ENCODE peak calls at places on chromosomes 7 and 10, in eight cellular contexts. Y, D, K, L, W, B, N and X are unnamed samples.

GRCh38 chr7:3722396-3722846 is 421.4 kb downstream of the SDK1 start:
- DNase-seq in K (no peak), N (no peak), B (no peak), D (peak), L (no peak), W (no peak), Y (peak), X (no peak)

GRCh38 chr7:78529392-78529791 is 730.8 kb downstream of the PHTF2 start:
- DNase-seq in K (no peak), N (no peak), Y (peak), W (no peak), B (no peak), L (no peak), D (peak), X (no peak)

GRCh38 chr10:123136806-123137642 is 1.3 kb downstream of the HMX3 start:
- DNase-seq in B (no peak), L (no peak), W (no peak), Y (peak), D (peak), N (no peak), K (no peak), X (no peak)

GRCh38 chr10:30056281-30056680 is 3.1 kb downstream of the JCAD start:
- DNase-seq in Y (peak), L (no peak), D (peak), K (no peak), N (peak), B (no peak), W (no peak), X (no peak)

GRCh38 chr7:157807510-157807909 is 470.7 kb downstream of the DNAJB6 start:
- DNase-seq in W (peak), Y (no peak), L (no peak), N (no peak), B (no peak), K (no peak), D (peak), X (no peak)

GRCh38 chr7:13312327-13312726 is 624.9 kb downstream of the ARL4A start:
- DNase-seq in K (no peak), Y (no peak), W (no peak), L (no peak), D (no peak), B (no peak), N (no peak), X (no peak)

GRCh38 chr10:12412671-12413368 is 63.5 kb downstream of the CAMK1D start:
- DNase-seq in D (no peak), N (no peak), K (no peak), B (no peak), W (no peak), Y (no peak), L (no peak), X (no peak)

GRCh38 chr10:89980166-89980565 is 278.8 kb downstream of the KIF20B start:
- DNase-seq in K (no peak), D (no peak), L (no peak), B (no peak), N (no peak), W (no peak), Y (no peak), X (no peak)

GRCh38 chr7:149664666-149665065 is 108.7 kb downstream of the ZNF467 start:
- DNase-seq in Y (no peak), D (no peak), L (no peak), W (no peak), N (no peak), K (no peak), B (no peak), X (no peak)

GRCh38 chr10:24957624-24958435 is 5.4 kb upstream of the PRTFDC1 start:
- DNase-seq in L (no peak), K (no peak), W (no peak), N (peak), B (no peak), Y (peak), D (peak), X (no peak)

GRCh38 chr7:78912781-78913180 is 540.7 kb downstream of the MAGI2 start:
- DNase-seq in D (peak), Y (peak), L (no peak), K (no peak), N (peak), W (no peak), B (no peak), X (no peak)

GRCh38 chr7:156334636-156335035 is 305.9 kb upstream of the RNF32 start:
- DNase-seq in L (peak), D (no peak), Y (no peak), K (no peak), W (no peak), N (no peak), B (no peak), X (no peak)

GRCh38 chr7:143388491-143389101 is 7.5 kb downstream of the ZYX start:
- DNase-seq in B (no peak), L (no peak), D (no peak), W (no peak), K (peak), N (no peak), Y (no peak), X (peak)

GRCh38 chr10:101014966-101015581 is 15.5 kb downstream of the LZTS2 start:
- DNase-seq in Y (peak), N (peak), B (no peak), K (no peak), W (no peak), D (peak), L (no peak), X (no peak)

GRCh38 chr10:61897671-61898434 is 3.6 kb upstream of the ARID5B start:
- DNase-seq in L (no peak), K (peak), Y (peak), D (peak), W (peak), B (peak), N (peak), X (no peak)

GRCh38 chr10:47031953-47032465 is 120.8 kb downstream of the PTPN20 start:
- DNase-seq in B (no peak), W (peak), Y (peak), L (no peak), K (no peak), D (peak), N (peak), X (no peak)

GRCh38 chr10:31036209-31036608 is 4.5 kb upstream of the ZNF438 start:
- DNase-seq in D (peak), L (no peak), W (no peak), K (no peak), N (no peak), Y (peak), B (no peak), X (no peak)

GRCh38 chr7:68245688-68246087 is 1249.1 kb downstream of the TYW1 start:
- DNase-seq in L (no peak), W (no peak), N (no peak), K (no peak), Y (no peak), D (peak), B (no peak), X (no peak)

GRCh38 chr7:146002431-146003078 is 114.0 kb upstream of the CNTNAP2 start:
- DNase-seq in B (peak), N (no peak), K (no peak), W (no peak), L (no peak), D (no peak), Y (peak), X (no peak)

GRCh38 chr7:108340856-108341411 is 115.3 kb downstream of the NRCAM start:
- DNase-seq in B (no peak), D (no peak), L (no peak), Y (no peak), K (no peak), N (no peak), W (no peak), X (peak)

GRCh38 chr7:158111556-158111880 is 476.1 kb downstream of the PTPRN2 start:
- DNase-seq in D (no peak), L (no peak), B (no peak), W (no peak), K (no peak), N (no peak), Y (no peak), X (no peak)

GRCh38 chr7:539731-540411 is 20.2 kb upstream of the PDGFA start:
- DNase-seq in L (no peak), N (peak), B (no peak), K (peak), Y (peak), D (peak), W (no peak), X (peak)

GRCh38 chr7:81234896-81235295 is 316.0 kb upstream of the SEMA3C start:
- DNase-seq in W (no peak), N (peak), D (peak), K (no peak), L (no peak), B (no peak), Y (peak), X (no peak)

GRCh38 chr7:2873146-2873545 is 29.0 kb upstream of the GNA12 start:
- DNase-seq in Y (no peak), D (no peak), K (no peak), B (no peak), W (peak), N (no peak), L (no peak), X (no peak)

DNA sequence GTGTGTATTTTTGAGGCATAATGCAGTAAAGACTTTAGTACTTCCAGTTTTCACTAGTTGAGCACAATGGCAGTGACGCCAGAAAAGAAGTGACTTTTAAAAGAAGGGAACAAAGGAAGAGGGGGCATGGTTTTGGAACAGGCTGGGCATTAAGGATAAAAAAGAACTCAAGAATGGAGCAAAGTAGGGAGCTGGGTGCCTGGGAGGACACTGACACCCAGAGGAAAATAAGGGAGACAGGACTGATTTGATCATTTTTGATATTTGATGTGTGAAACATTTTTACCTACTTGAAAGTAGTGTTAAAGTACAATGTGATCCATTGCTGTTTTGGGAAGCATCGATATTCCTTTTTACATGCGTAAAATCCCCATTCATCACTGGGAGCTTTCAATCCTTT is 85.4 kb downstream of the ADAM12 start:
- DNase-seq in N (no peak), B (no peak), L (no peak), W (no peak), D (no peak), Y (peak), K (no peak), X (no peak)
- TF ChIP-seq CTCF in N (no peak), B (no peak), L (no peak), W (peak), D (peak), Y (peak), K (no peak), X (no peak)

DNA sequence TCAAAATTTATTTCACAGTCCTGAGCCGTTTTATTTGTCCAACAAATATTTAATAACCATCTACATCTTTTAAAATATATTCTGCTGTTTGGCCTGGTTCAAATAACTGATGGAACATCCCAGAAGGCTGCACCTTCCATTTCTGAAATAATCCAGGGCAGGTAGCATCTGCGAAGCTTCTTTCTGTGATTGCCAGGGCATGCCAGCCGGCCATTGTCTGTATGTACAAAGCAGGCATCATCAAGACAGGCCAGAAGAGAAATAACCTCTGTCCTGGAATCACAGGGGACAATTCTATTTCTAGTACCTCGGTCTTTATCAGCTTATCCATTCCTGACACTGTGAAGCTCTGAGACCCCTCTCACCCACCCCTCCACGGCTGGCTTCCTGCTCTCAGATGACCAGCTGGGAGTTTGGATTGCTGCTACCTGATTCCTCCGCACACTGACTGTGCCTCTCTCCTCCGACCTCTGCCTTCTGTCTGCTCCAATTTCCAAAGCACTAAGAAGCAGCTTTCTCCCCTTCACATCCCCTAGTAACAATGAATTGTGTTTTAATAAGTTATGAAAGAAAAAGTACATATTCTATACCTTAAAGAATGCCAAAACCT is 8.0 kb downstream of the DGKI start:
- DNase-seq in B (no peak), W (no peak), N (no peak), Y (no peak), L (no peak), D (no peak), K (no peak), X (no peak)
- H3K4me3 ChIP-seq in B (no peak), W (no peak), N (no peak), Y (no peak), L (no peak), D (no peak), K (no peak), X (no peak)

GRCh38 chr10:132373241-132373955 is 23.6 kb upstream of the PWWP2B start:
- DNase-seq in Y (no peak), B (no peak), N (no peak), L (no peak), W (no peak), D (no peak), K (peak), X (no peak)

GRCh38 chr10:132370426-132371340 is 26.3 kb upstream of the PWWP2B start:
- DNase-seq in K (peak), Y (no peak), W (no peak), L (no peak), N (no peak), B (no peak), D (no peak), X (no peak)

GRCh38 chr10:132369636-132370185 is 27.3 kb upstream of the PWWP2B start:
- DNase-seq in D (no peak), N (no peak), Y (no peak), L (no peak), K (peak), B (no peak), W (no peak), X (no peak)

GRCh38 chr10:132372516-132373095 is 24.4 kb upstream of the PWWP2B start:
- DNase-seq in K (peak), D (no peak), N (no peak), B (no peak), Y (no peak), W (no peak), L (no peak), X (peak)

DNA sequence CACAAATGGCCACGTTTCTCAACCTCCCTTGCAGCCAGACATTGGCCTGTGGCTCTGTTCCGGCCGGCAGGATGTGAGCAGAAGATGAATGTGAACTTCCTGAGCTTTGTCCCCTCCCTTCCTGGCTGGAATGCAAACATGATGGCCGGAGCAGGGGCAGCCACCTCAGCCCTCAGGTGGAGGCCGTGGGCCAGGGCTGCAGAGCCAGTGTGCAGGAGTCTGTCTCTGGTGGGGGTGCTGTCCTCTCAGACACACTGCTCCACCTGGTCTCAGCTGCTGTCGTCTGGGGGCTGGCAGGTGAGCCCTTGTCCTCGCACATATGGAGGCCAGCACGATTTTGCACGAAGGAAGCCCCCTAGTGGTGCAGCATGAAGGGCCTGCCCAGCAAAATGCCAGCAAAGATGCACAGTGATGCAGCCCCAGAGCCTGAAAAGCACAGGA is 25.3 kb upstream of the PWWP2B start:
- DNase-seq in K (peak), N (no peak), Y (no peak), L (no peak), W (no peak), B (no peak), D (no peak), X (no peak)
- TF ChIP-seq CTCF in K (no peak), N (peak), Y (peak), L (no peak), W (no peak), B (peak), D (peak), X (no peak)

GRCh38 chr10:86956841-86957448 is 470 bp downstream of the MMRN2 start:
- DNase-seq in K (no peak), B (no peak), Y (no peak), N (no peak), W (peak), L (no peak), D (no peak), X (no peak)

GRCh38 chr10:86958831-86959736 is 685 bp downstream of the SNCG start:
- DNase-seq in Y (peak), L (no peak), D (peak), K (peak), W (peak), N (peak), B (no peak), X (no peak)

GRCh38 chr10:86958109-86958830 is at the start of gene SNCG:
- DNase-seq in K (no peak), W (peak), L (no peak), Y (no peak), D (no peak), B (no peak), N (no peak), X (peak)

GRCh38 chr10:86956195-86956840 is 1.1 kb downstream of the MMRN2 start:
- DNase-seq in K (no peak), N (no peak), D (no peak), L (no peak), Y (no peak), B (no peak), W (peak), X (no peak)

GRCh38 chr10:86957471-86958108 is at the start of gene MMRN2:
- DNase-seq in L (no peak), K (no peak), D (no peak), N (no peak), B (no peak), Y (peak), W (peak), X (peak)
- H3K4me3 ChIP-seq in L (no peak), K (no peak), D (no peak), N (no peak), B (no peak), Y (peak), W (peak), X (no peak)